ENCODE peak calls at places on chromosomes 4 and X, in five cellular contexts. X is RKO, B is activated B cell treated with CpG ODN at 0.5 μM for 24 hours, O is hippocampal formation, E is adrenal gland. Y is an unnamed sample.

GRCh38 chr4:123505457-123506310 is 109.1 kb downstream of the SPRY1 start:
- DNase-seq in X (peak; percentile 75), O (peak; percentile 46), B (peak; percentile 22), E (peak; percentile 29), Y (no peak)

GRCh38 chr4:6524436-6524835 is 50.6 kb upstream of the MAN2B2 start:
- DNase-seq in B (no peak), O (no peak), E (no peak), X (no peak), Y (no peak)

GRCh38 chr4:99201687-99202086 is 17.4 kb downstream of the ADH6 start:
- DNase-seq in B (no peak), O (no peak), E (no peak), X (peak; percentile 20), Y (no peak)

GRCh38 chr4:10078481-10079233 is 37.9 kb downstream of the WDR1 start:
- DNase-seq in O (no peak), X (no peak), E (no peak), B (no peak), Y (no peak)

GRCh38 chrX:134174273-134174660 is 62.7 kb upstream of the CCDC160 start:
- DNase-seq in B (no peak), X (no peak), O (no peak), E (no peak), Y (no peak)

GRCh38 chr4:184331155-184331995 is 113.7 kb upstream of the ENPP6 start:
- DNase-seq in O (no peak), E (peak; percentile 73), B (no peak), X (no peak), Y (peak; percentile 70)

GRCh38 chr4:149765630-149766029 is 50.0 kb downstream of the IQCM start:
- DNase-seq in E (no peak), X (peak; percentile 69), O (no peak), B (no peak), Y (no peak)

GRCh38 chrX:7574325-7574724 is 268.6 kb upstream of the VCX start:
- DNase-seq in O (no peak), X (peak; percentile 62), E (peak; percentile 20), B (no peak), Y (peak; percentile 29)

GRCh38 chrX:106698693-106699092 is 27.8 kb upstream of the RNF128 start:
- DNase-seq in B (no peak), O (no peak), E (no peak), X (peak; percentile 58), Y (no peak)

GRCh38 chrX:133674726-133675470 is 259.6 kb upstream of the GPC4 start:
- DNase-seq in B (no peak), X (no peak), O (no peak), E (no peak), Y (peak; percentile 2)